ENCODE peak calls at places on chromosomes 13 and 19, in four cellular contexts. C is breast epithelium, S is colonic mucosa, A is fibroblast of lung. Z is an unnamed sample.

GRCh38 chr13:42524487-42525034 is 49.4 kb upstream of the TNFSF11 start:
- DNase-seq in C (no peak), A (peak; percentile 17), S (no peak), Z (no peak)

GRCh38 chr19:2768365-2769132 is 14.5 kb downstream of the SGTA start:
- DNase-seq in S (no peak), A (no peak), C (no peak), Z (no peak)

GRCh38 chr13:101925731-101926130 is 473.3 kb downstream of the ITGBL1 start:
- DNase-seq in A (no peak), C (no peak), S (no peak), Z (peak; percentile 25)

GRCh38 chr13:74047925-74048324 is 86.3 kb downstream of the KLF12 start:
- DNase-seq in C (no peak), A (no peak), S (peak; percentile 55), Z (peak; percentile 13)

GRCh38 chr13:48000559-48001126 is 430 bp downstream of the SUCLA2 start:
- DNase-seq in A (peak; percentile 10), C (no peak), S (peak; percentile 32), Z (peak; percentile 55)

GRCh38 chr19:19262190-19263057 is 10.7 kb downstream of the TM6SF2 start:
- DNase-seq in C (no peak), S (no peak), A (no peak), Z (peak; percentile 59)

GRCh38 chr13:46094478-46094877 is 10.4 kb downstream of the CPB2 start:
- DNase-seq in A (no peak), C (no peak), S (no peak), Z (no peak)

GRCh38 chr13:110760611-110761010 is 47.1 kb downstream of the ING1 start:
- DNase-seq in C (no peak), A (no peak), S (no peak), Z (no peak)

GRCh38 chr13:99199541-99200432 is 867 bp upstream of the UBAC2 start:
- DNase-seq in S (peak; percentile 15), C (no peak), A (peak; percentile 31), Z (no peak)

GRCh38 chr19:38064661-38065425 is 157.8 kb downstream of the SIPA1L3 start:
- DNase-seq in S (no peak), C (no peak), A (no peak), Z (no peak)

GRCh38 chr19:18292810-18293641 is 11.6 kb upstream of the JUND start:
- DNase-seq in S (peak; percentile 83), A (peak; percentile 77), C (peak; percentile 70), Z (peak; percentile 94)

GRCh38 chr13:58313219-58313618 is 681.7 kb downstream of the PCDH17 start:
- DNase-seq in C (no peak), A (no peak), S (no peak), Z (no peak)

GRCh38 chr19:10988921-10989320 is 28.1 kb downstream of the SMARCA4 start:
- DNase-seq in A (no peak), S (no peak), C (no peak), Z (no peak)

GRCh38 chr19:31385744-31386143 is 36.5 kb upstream of the TSHZ3 start:
- DNase-seq in A (no peak), C (no peak), S (no peak), Z (no peak)

GRCh38 chr13:29758591-29759114 is 91.8 kb downstream of the UBL3 start:
- DNase-seq in A (no peak), C (no peak), S (peak; percentile 26), Z (no peak)

GRCh38 chr13:30148171-30148754 is 159.1 kb downstream of the KATNAL1 start:
- DNase-seq in A (no peak), C (no peak), S (no peak), Z (no peak)

GRCh38 chr13:100789481-100789880 is 114.9 kb upstream of the TMTC4 start:
- DNase-seq in A (no peak), S (no peak), C (no peak), Z (no peak)

GRCh38 chr13:82634946-82635345 is 1247.3 kb downstream of the SLITRK1 start:
- DNase-seq in C (no peak), A (peak; percentile 23), S (no peak), Z (no peak)

GRCh38 chr13:31697290-31697689 is 42.0 kb upstream of the RXFP2 start:
- DNase-seq in A (no peak), S (no peak), C (no peak), Z (no peak)

GRCh38 chr13:99067160-99067985 is 89.5 kb upstream of the DOCK9 start:
- DNase-seq in A (peak; percentile 36), C (no peak), S (no peak), Z (no peak)

GRCh38 chr19:28137772-28138171 is 1075.2 kb downstream of the UQCRFS1 start:
- DNase-seq in S (no peak), C (no peak), A (no peak), Z (no peak)

GRCh38 chr13:80603351-80603750 is 262.4 kb upstream of the SPRY2 start:
- DNase-seq in C (no peak), S (no peak), A (no peak), Z (no peak)

GRCh38 chr19:3012522-3013260 is 16.4 kb downstream of the TLE2 start:
- DNase-seq in C (no peak), A (no peak), S (no peak), Z (peak; percentile 23)

GRCh38 chr19:40803857-40804782 is 5.1 kb downstream of the EGLN2 start:
- DNase-seq in C (no peak), A (no peak), S (peak; percentile 86), Z (no peak)

GRCh38 chr19:42121666-42122069 is 10.6 kb downstream of the POU2F2 start:
- DNase-seq in C (no peak), A (peak; percentile 33), S (peak; percentile 43), Z (no peak)

GRCh38 chr13:22486490-22486889 is 694.3 kb upstream of the SGCG start:
- DNase-seq in C (no peak), A (no peak), S (no peak), Z (no peak)

GRCh38 chr19:11378319-11379189 is 4.1 kb downstream of the SWSAP1 start:
- DNase-seq in S (peak; percentile 55), C (no peak), A (peak; percentile 76), Z (peak; percentile 88)

GRCh38 chr13:23868521-23868920 is 20.7 kb downstream of the MIPEP start:
- DNase-seq in S (no peak), A (peak; percentile 92), C (no peak), Z (no peak)

GRCh38 chr19:3403489-3404323 is 37.3 kb downstream of the NFIC start:
- DNase-seq in S (peak; percentile 65), A (peak; percentile 99), C (peak; percentile 88), Z (no peak)

GRCh38 chr19:38596057-38596981 is 21.4 kb downstream of the MAP4K1 start:
- DNase-seq in A (no peak), C (no peak), S (peak; percentile 74), Z (peak; percentile 95)

GRCh38 chr19:3268763-3269162 is 44.3 kb downstream of the CELF5 start:
- DNase-seq in C (no peak), S (no peak), A (no peak), Z (no peak)

GRCh38 chr13:43364210-43365041 is 341.0 kb downstream of the DNAJC15 start:
- DNase-seq in C (no peak), A (peak; percentile 47), S (no peak), Z (peak; percentile 28)

GRCh38 chr19:21256722-21257121 is 72.5 kb downstream of the ZNF708 start:
- DNase-seq in S (no peak), C (no peak), A (no peak), Z (peak; percentile 32)

GRCh38 chr19:41367848-41368301 is 3.9 kb upstream of the B9D2 start:
- DNase-seq in A (peak; percentile 84), S (no peak), C (no peak), Z (no peak)

GRCh38 chr13:113087923-113088690 is 17.5 kb upstream of the F7 start:
- DNase-seq in C (no peak), S (no peak), A (no peak), Z (no peak)

GRCh38 chr13:110830800-110831371 is 84.0 kb downstream of the ANKRD10 start:
- DNase-seq in S (no peak), C (no peak), A (no peak), Z (no peak)

GRCh38 chr13:38686635-38687245 is at the start of gene FREM2:
- DNase-seq in C (peak; percentile 31), S (peak; percentile 79), A (peak; percentile 30), Z (peak; percentile 97)

GRCh38 chr13:25934127-25934526 is 117.7 kb downstream of the SHISA2 start:
- DNase-seq in C (no peak), S (no peak), A (no peak), Z (no peak)
- H3K4me1 ChIP-seq in C (no peaks in the 10 kb centered on the region), S (no peaks in the 10 kb centered on the region), A (no peaks in the 10 kb centered on the region), Z (peaks cover 44% of the 10 kb centered on the region)

GRCh38 chr19:56108447-56109195 is 12.5 kb downstream of the ZNF787 start:
- DNase-seq in A (peak; percentile 63), S (no peak), C (peak; percentile 42), Z (no peak)
- H3K4me1 ChIP-seq in A (peaks cover 25% of the 10 kb centered on the region), S (peaks cover 48% of the 10 kb centered on the region), C (peaks cover 5% of the 10 kb centered on the region), Z (peaks cover 45% of the 10 kb centered on the region)

GRCh38 chr19:4653793-4654436 is 14.6 kb downstream of the TNFAIP8L1 start:
- DNase-seq in S (no peak), C (no peak), A (no peak), Z (no peak)
- H3K4me1 ChIP-seq in S (no peaks in the 10 kb centered on the region), C (no peaks in the 10 kb centered on the region), A (no peaks in the 10 kb centered on the region), Z (no peaks in the 10 kb centered on the region)

GRCh38 chr13:40290758-40291157 is 375.7 kb downstream of the FOXO1 start:
- DNase-seq in A (no peak), C (no peak), S (no peak), Z (no peak)
- H3K4me1 ChIP-seq in A (no peaks in the 10 kb centered on the region), C (no peaks in the 10 kb centered on the region), S (no peaks in the 10 kb centered on the region), Z (no peaks in the 10 kb centered on the region)

GRCh38 chr19:49421039-49421877 is 2.0 kb downstream of the PTH2 start:
- DNase-seq in A (peak; percentile 20), S (peak; percentile 56), C (peak; percentile 54), Z (peak; percentile 98)
- H3K4me1 ChIP-seq in A (no peaks in the 10 kb centered on the region), S (peaks cover 4% of the 10 kb centered on the region), C (no peaks in the 10 kb centered on the region), Z (peaks cover 36% of the 10 kb centered on the region)

GRCh38 chr19:796692-797527 is at the start of gene PTBP1:
- DNase-seq in S (peak; percentile 100), A (peak; percentile 100), C (peak; percentile 100), Z (peak; percentile 100)
- H3K4me1 ChIP-seq in S (peaks cover 28% of the 10 kb centered on the region), A (peaks cover 24% of the 10 kb centered on the region), C (peaks cover 28% of the 10 kb centered on the region), Z (peaks cover 30% of the 10 kb centered on the region)

GRCh38 chr19:13849277-13849676 is 27.7 kb upstream of the NANOS3 start:
- DNase-seq in S (peak; percentile 36), C (peak; percentile 32), A (no peak), Z (no peak)

GRCh38 chr19:13848811-13849241 is 28.1 kb upstream of the NANOS3 start:
- DNase-seq in C (no peak), S (peak; percentile 38), A (no peak), Z (no peak)

GRCh38 chr19:13850910-13851753 is 25.8 kb upstream of the NANOS3 start:
- DNase-seq in C (peak; percentile 96), S (peak; percentile 80), A (peak; percentile 95), Z (no peak)

GRCh38 chr19:13847900-13848677 is 28.8 kb upstream of the NANOS3 start:
- DNase-seq in C (no peak), A (no peak), S (no peak), Z (no peak)

GRCh38 chr19:13849991-13850909 is 26.7 kb upstream of the NANOS3 start:
- DNase-seq in A (peak; percentile 78), C (peak; percentile 79), S (peak; percentile 82), Z (peak; percentile 87)
- H3K4me1 ChIP-seq in A (peaks cover 36% of the 10 kb centered on the region), C (peaks cover 16% of the 10 kb centered on the region), S (peaks cover 16% of the 10 kb centered on the region), Z (peaks cover 8% of the 10 kb centered on the region)

Z was measured in neural progenitor cell.